ENCODE peak calls at places on chromosomes 2 and 18, in four cellular contexts. One of them, this sample, is unnamed.

GRCh38 chr2:201363857-201364560 is 6.9 kb upstream of the FLACC1 start:
- DNase-seq in H9: peak; percentile 47
- DNase-seq in mesendoderm: peak; percentile 72
- DNase-seq in mesenchymal stem cell: peak; percentile 71
- DNase-seq in this sample: peak; percentile 24

GRCh38 chr2:63432373-63432772 is 155.9 kb downstream of the WDPCP start:
- DNase-seq in H9: no peak
- DNase-seq in mesendoderm: no peak
- DNase-seq in mesenchymal stem cell: peak; percentile 42
- DNase-seq in this sample: no peak

GRCh38 chr18:51133580-51134160 is 63.8 kb downstream of the MEX3C start:
- DNase-seq in H9: no peak
- DNase-seq in mesendoderm: no peak
- DNase-seq in mesenchymal stem cell: no peak
- DNase-seq in this sample: no peak

GRCh38 chr2:96949701-96950350 is 36.6 kb downstream of the FAM178B start:
- DNase-seq in H9: no peak
- DNase-seq in mesendoderm: no peak
- DNase-seq in mesenchymal stem cell: no peak
- DNase-seq in this sample: no peak

GRCh38 chr2:196980498-196980897 is 54.0 kb upstream of the PGAP1 start:
- DNase-seq in H9: no peak
- DNase-seq in mesendoderm: no peak
- DNase-seq in mesenchymal stem cell: no peak
- DNase-seq in this sample: no peak

GRCh38 chr2:42809876-42810125 is 17.4 kb upstream of the HAAO start:
- DNase-seq in H9: peak; percentile 81
- DNase-seq in mesendoderm: peak; percentile 79
- DNase-seq in mesenchymal stem cell: peak; percentile 85
- DNase-seq in this sample: peak; percentile 44

GRCh38 chr2:161710131-161710915 is 86.1 kb downstream of the SLC4A10 start:
- DNase-seq in H9: no peak
- DNase-seq in mesendoderm: no peak
- DNase-seq in mesenchymal stem cell: no peak
- DNase-seq in this sample: no peak

GRCh38 chr2:24199968-24200590 is 25.2 kb downstream of the FAM228A start:
- DNase-seq in H9: no peak
- DNase-seq in mesendoderm: no peak
- DNase-seq in mesenchymal stem cell: no peak
- DNase-seq in this sample: no peak

GRCh38 chr2:157874997-157875719 is 972 bp downstream of the ACVR1 start:
- DNase-seq in H9: peak; percentile 46
- DNase-seq in mesendoderm: peak; percentile 64
- DNase-seq in mesenchymal stem cell: peak; percentile 82
- DNase-seq in this sample: no peak

GRCh38 chr2:214261683-214262082 is 149.2 kb upstream of the VWC2L start:
- DNase-seq in H9: no peak
- DNase-seq in mesendoderm: no peak
- DNase-seq in mesenchymal stem cell: no peak
- DNase-seq in this sample: no peak

GRCh38 chr2:214265991-214266489 is 144.8 kb upstream of the VWC2L start:
- DNase-seq in H9: no peak
- DNase-seq in mesendoderm: no peak
- DNase-seq in mesenchymal stem cell: no peak
- DNase-seq in this sample: peak; percentile 1
- H2BK5ac ChIP-seq in H9: no peak overlapping the region
- H2BK5ac ChIP-seq in mesendoderm: no peak overlapping the region
- H2BK5ac ChIP-seq in mesenchymal stem cell: no peak overlapping the region
- H2BK5ac ChIP-seq in this sample: no peak overlapping the region

DNA sequence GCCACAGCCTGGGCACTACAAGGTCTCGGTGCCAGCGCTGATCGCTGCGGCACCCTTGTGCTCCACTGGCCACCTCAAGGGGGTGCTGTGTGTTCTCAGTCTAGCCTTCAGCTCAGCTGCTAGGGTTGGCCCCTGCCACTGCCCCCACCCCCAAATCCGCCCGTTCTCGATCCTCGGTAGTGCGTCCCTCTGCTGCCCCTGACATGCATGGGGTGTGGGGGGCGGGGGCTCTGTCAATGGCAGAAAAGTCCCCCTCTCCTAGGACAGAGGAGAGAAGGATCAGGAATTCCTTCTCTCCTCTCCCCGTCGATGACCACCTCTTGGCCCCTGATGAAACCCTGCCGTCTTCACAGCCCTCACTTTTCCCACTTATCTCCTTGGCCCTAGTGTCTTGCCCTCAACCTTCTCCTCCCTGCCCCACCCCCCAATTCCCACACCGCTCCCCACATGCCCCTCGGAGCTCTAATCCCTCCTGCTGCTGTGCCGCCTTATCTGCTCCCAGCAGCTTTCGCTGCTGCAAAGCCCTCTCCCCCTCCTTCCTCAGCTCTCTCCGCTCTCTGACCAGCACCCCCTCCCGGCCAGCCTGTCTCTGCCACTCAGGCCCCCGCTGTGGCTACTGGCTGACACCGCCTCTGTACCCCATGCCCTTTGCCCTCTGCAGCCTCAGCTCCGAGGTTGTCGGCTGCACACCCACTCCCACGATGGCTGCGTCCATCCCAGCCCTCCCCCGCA is 4.3 kb upstream of the ASIC4 start:
- DNase-seq in H9: peak; percentile 87
- DNase-seq in mesendoderm: peak; percentile 87
- DNase-seq in mesenchymal stem cell: peak; percentile 74
- DNase-seq in this sample: peak; percentile 50
- H3K23ac ChIP-seq in H9: no peak overlapping the region
- H3K23ac ChIP-seq in mesendoderm: no peak overlapping the region
- H3K23ac ChIP-seq in mesenchymal stem cell: no peak overlapping the region
- H3K23ac ChIP-seq in this sample: no peak overlapping the region

DNA sequence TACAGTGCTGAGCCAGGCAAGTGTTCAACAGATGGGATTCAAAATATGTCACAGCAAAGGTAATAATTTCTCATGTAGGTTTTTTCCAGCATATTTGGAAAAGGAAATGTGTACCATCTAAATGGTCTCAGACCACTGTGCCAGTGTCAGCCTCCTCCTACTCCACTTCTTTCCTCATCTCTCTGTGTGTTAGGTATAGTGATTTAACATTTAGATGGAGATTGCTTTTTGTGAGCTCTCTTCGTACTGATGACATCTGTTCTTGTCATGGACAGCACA is 80.9 kb upstream of the TSPYL6 start:
- DNase-seq in H9: no peak
- DNase-seq in mesendoderm: no peak
- DNase-seq in mesenchymal stem cell: peak; percentile 30
- DNase-seq in this sample: no peak
- H2BK5ac ChIP-seq in H9: no peak overlapping the region
- H2BK5ac ChIP-seq in mesendoderm: no peak overlapping the region
- H2BK5ac ChIP-seq in mesenchymal stem cell: no peak overlapping the region
- H2BK5ac ChIP-seq in this sample: no peak overlapping the region

DNA sequence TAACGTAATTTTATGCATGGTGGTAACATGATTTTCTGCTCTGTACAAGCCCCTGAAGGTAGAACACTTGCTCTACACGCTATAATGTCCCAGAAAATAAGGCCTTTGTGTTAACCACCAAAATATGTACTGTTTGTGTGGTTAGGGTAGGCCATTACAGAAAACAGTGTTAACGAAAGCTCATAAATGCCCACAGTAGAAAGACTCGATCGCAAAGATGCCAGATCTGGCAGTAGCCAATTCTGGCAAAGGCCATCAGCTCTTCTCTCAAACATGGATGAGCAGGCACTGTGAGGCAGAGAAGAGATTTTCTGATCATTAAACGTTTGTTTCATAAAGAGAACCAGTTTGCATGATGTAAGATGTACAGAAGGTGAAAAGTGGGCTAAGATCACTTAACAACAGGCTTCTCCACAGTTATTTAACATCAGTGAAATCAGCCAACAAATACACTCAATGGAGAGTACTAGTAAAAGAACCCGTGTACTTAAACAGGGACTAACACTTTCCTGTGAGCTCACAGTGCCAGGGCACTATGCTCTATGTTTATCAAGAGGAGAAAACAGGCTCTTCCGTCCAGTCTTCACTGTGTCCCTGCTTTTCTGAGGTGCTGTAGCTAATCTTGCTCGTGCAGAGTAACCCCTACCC is 80.3 kb downstream of the SPRED2 start:
- DNase-seq in H9: no peak
- DNase-seq in mesendoderm: no peak
- DNase-seq in mesenchymal stem cell: no peak
- DNase-seq in this sample: no peak
- H3K23ac ChIP-seq in H9: no peak overlapping the region
- H3K23ac ChIP-seq in mesendoderm: no peak overlapping the region
- H3K23ac ChIP-seq in mesenchymal stem cell: no peak overlapping the region
- H3K23ac ChIP-seq in this sample: no peak overlapping the region

GRCh38 chr2:66575625-66576371 is 140.9 kb downstream of the MEIS1 start:
- DNase-seq in H9: peak; percentile 55
- DNase-seq in mesendoderm: peak; percentile 59
- DNase-seq in mesenchymal stem cell: peak; percentile 56
- DNase-seq in this sample: no peak
- H2BK5ac ChIP-seq in H9: no peak overlapping the region
- H2BK5ac ChIP-seq in mesendoderm: no peak overlapping the region
- H2BK5ac ChIP-seq in mesenchymal stem cell: no peak overlapping the region
- H2BK5ac ChIP-seq in this sample: peak overlapping the region; percentile 17

GRCh38 chr2:172473167-172473566 is 45.8 kb downstream of the ITGA6 start:
- DNase-seq in H9: no peak
- DNase-seq in mesendoderm: no peak
- DNase-seq in mesenchymal stem cell: no peak
- DNase-seq in this sample: no peak

GRCh38 chr2:172471168-172471567 is 43.8 kb downstream of the ITGA6 start:
- DNase-seq in H9: no peak
- DNase-seq in mesendoderm: peak; percentile 19
- DNase-seq in mesenchymal stem cell: no peak
- DNase-seq in this sample: no peak

GRCh38 chr2:172467382-172467781 is 40.0 kb downstream of the ITGA6 start:
- DNase-seq in H9: no peak
- DNase-seq in mesendoderm: no peak
- DNase-seq in mesenchymal stem cell: no peak
- DNase-seq in this sample: no peak

GRCh38 chr2:172478353-172478752 is 51.0 kb downstream of the ITGA6 start:
- DNase-seq in H9: no peak
- DNase-seq in mesendoderm: peak; percentile 16
- DNase-seq in mesenchymal stem cell: no peak
- DNase-seq in this sample: no peak

DNA sequence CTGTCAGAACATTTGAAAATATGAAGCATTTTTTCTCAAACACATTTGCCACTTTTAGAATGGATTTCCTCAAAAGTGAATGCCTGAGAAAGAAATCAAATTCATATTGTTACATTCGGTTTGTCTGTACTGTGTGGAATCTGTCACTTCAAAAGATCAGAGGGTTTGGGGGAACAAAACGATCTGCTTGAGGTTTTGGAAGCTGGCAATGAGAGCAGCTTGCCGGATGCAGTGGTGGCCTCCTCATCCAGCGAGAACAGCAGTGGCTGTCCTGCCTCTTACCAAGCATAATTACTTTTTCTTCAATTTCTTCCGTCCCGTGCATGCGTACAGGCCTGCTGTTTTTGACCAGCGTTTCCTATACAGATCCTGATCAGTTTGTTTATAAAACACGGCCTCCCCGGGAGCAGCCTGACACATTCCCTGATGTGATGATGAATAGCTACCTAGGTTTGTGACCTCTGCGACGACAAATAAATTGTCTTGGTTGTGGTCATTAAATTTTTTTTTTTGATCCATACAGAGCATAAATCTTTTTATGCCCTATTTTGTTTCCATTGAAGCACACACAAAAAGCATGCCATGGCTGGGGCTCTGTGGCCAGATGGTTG is 45.2 kb downstream of the ITGA6 start:
- DNase-seq in H9: no peak
- DNase-seq in mesendoderm: no peak
- DNase-seq in mesenchymal stem cell: no peak
- DNase-seq in this sample: no peak
- H3K23ac ChIP-seq in H9: no peak overlapping the region
- H3K23ac ChIP-seq in mesendoderm: no peak overlapping the region
- H3K23ac ChIP-seq in mesenchymal stem cell: no peak overlapping the region
- H3K23ac ChIP-seq in this sample: no peak overlapping the region

GRCh38 chr18:48787523-48788151 is 163.1 kb downstream of the SMAD7 start:
- DNase-seq in H9: no peak
- DNase-seq in mesendoderm: no peak
- DNase-seq in mesenchymal stem cell: peak; percentile 45
- DNase-seq in this sample: peak; percentile 38

GRCh38 chr18:48785686-48786470 is 164.9 kb downstream of the SMAD7 start:
- DNase-seq in H9: no peak
- DNase-seq in mesendoderm: no peak
- DNase-seq in mesenchymal stem cell: no peak
- DNase-seq in this sample: no peak

GRCh38 chr18:48785091-48785614 is 165.6 kb downstream of the SMAD7 start:
- DNase-seq in H9: no peak
- DNase-seq in mesendoderm: no peak
- DNase-seq in mesenchymal stem cell: no peak
- DNase-seq in this sample: peak; percentile 22

GRCh38 chr18:48788378-48788777 is 162.4 kb downstream of the SMAD7 start:
- DNase-seq in H9: no peak
- DNase-seq in mesendoderm: no peak
- DNase-seq in mesenchymal stem cell: no peak
- DNase-seq in this sample: peak; percentile 59

DNA sequence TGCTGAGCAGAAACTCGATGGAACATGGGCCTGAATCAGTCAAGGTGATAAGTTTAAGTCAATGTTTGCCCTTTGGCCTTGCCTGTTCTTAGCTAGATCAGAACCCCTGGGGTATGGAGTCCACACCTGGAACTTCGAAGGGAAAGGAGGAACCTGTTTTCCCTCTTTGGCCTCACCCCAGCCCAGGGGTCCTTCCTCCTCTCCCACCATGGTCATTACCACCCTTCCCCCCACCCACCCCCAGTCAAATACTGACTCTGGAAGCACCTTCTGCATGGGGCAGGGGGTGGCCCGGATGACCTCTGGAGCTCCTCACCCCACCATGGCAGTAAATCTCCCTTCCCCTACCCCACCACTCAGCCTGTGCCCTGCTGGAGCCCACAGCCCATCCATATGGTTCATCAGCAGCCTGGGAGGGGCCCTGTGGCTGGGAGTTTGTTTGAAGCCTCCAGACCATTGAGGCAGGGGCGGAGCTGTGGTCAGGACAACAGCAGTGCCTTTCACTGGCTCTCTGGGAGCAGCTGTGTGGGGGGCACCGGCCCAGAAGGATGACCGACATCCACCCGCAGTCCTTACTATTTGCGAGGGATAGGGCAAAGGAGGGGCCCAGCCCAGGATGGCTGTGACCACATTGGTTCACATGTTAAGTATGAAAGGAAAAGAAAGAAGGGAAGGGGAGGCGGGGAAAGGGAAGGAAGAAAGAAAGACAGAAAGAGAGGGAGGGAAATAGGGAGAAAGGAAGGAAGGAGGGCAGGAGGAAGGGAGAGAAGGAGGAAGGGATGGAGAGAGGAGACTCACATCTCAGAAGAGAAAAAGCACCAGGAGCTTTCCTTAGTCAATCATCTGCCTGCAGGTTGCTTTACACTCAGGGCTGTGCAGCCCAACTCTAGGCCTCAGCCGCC is 163.9 kb downstream of the SMAD7 start:
- DNase-seq in H9: no peak
- DNase-seq in mesendoderm: no peak
- DNase-seq in mesenchymal stem cell: no peak
- DNase-seq in this sample: no peak
- H2BK5ac ChIP-seq in H9: no peak overlapping the region
- H2BK5ac ChIP-seq in mesendoderm: no peak overlapping the region
- H2BK5ac ChIP-seq in mesenchymal stem cell: peak overlapping the region; percentile 77
- H2BK5ac ChIP-seq in this sample: peak overlapping the region; percentile 15

GRCh38 chr2:8658064-8658862 is 23.6 kb upstream of the ID2 start:
- DNase-seq in H9: no peak
- DNase-seq in mesendoderm: no peak
- DNase-seq in mesenchymal stem cell: no peak
- DNase-seq in this sample: no peak
- H3K23ac ChIP-seq in H9: no peak overlapping the region
- H3K23ac ChIP-seq in mesendoderm: no peak overlapping the region
- H3K23ac ChIP-seq in mesenchymal stem cell: no peak overlapping the region
- H3K23ac ChIP-seq in this sample: no peak overlapping the region